ENCODE peak calls at places on chromosome 16, in five cellular contexts. N is AG09309, X is astrocyte of the spinal cord, L is HFF-Myc, Q is fibroblast of lung. Z is an unnamed sample.

GRCh38 chr16:19384656-19385055 is 33.0 kb upstream of the TMC5 start:
- DNase-seq in X (no peak), L (no peak), Q (no peak), N (no peak), Z (no peak)

GRCh38 chr16:46982335-46982734 is 8.9 kb upstream of the DNAJA2 start:
- DNase-seq in N (no peak), Q (no peak), L (no peak), X (no peak), Z (no peak)

GRCh38 chr16:57386381-57386951 is 14.2 kb downstream of the CX3CL1 start:
- DNase-seq in N (peak), L (no peak), Q (no peak), X (peak), Z (no peak)

GRCh38 chr16:1206786-1207185 is 18.3 kb downstream of the TPSG1 start:
- DNase-seq in X (no peak), N (no peak), L (no peak), Q (no peak), Z (no peak)

GRCh38 chr16:58461056-58461455 is 38.9 kb upstream of the NDRG4 start:
- DNase-seq in Q (no peak), X (no peak), L (no peak), N (no peak), Z (peak)

GRCh38 chr16:53404959-53405358 is 29.3 kb upstream of the RBL2 start:
- DNase-seq in N (no peak), X (no peak), Q (no peak), L (no peak), Z (no peak)

GRCh38 chr16:351804-352520 is 561 bp downstream of the AXIN1 start:
- DNase-seq in X (no peak), Q (no peak), N (no peak), L (no peak), Z (peak)

GRCh38 chr16:58053682-58054005 is 28.1 kb downstream of the MMP15 start:
- DNase-seq in N (no peak), L (no peak), Q (no peak), X (no peak), Z (no peak)

GRCh38 chr16:13809765-13810164 is 110.2 kb upstream of the ERCC4 start:
- DNase-seq in L (no peak), X (no peak), N (no peak), Q (no peak), Z (no peak)

GRCh38 chr16:70696952-70697600 is 11.2 kb upstream of the MTSS2 start:
- DNase-seq in N (no peak), L (no peak), X (no peak), Q (no peak), Z (no peak)

GRCh38 chr16:66881014-66881417 is 701 bp downstream of the PDP2 start:
- DNase-seq in X (no peak), N (no peak), L (no peak), Q (peak), Z (peak)

GRCh38 chr16:1048442-1049112 is 24.0 kb upstream of the SSTR5 start:
- DNase-seq in N (no peak), X (no peak), L (no peak), Q (peak), Z (peak)

GRCh38 chr16:66175580-66175979 is 190.9 kb upstream of the CDH5 start:
- DNase-seq in L (no peak), X (no peak), Q (no peak), N (no peak), Z (peak)

GRCh38 chr16:70255584-70255983 is 3.8 kb upstream of the EXOSC6 start:
- DNase-seq in Q (no peak), X (no peak), N (no peak), L (no peak), Z (no peak)

GRCh38 chr16:83136924-83137323 is 510.2 kb downstream of the CDH13 start:
- DNase-seq in L (no peak), Q (no peak), N (no peak), X (no peak), Z (no peak)

GRCh38 chr16:68923116-68923515 is 79.8 kb downstream of the TANGO6 start:
- DNase-seq in Q (no peak), N (no peak), L (no peak), X (no peak), Z (no peak)

GRCh38 chr16:10847166-10847565 is 28.6 kb upstream of the TVP23A start:
- DNase-seq in N (no peak), X (no peak), L (no peak), Q (no peak), Z (no peak)

GRCh38 chr16:78184554-78185183 is 85.2 kb downstream of the WWOX start:
- DNase-seq in X (peak), N (no peak), Q (peak), L (peak), Z (no peak)

GRCh38 chr16:69106491-69107291 is 1.2 kb downstream of the HAS3 start:
- DNase-seq in X (no peak), Q (no peak), N (no peak), L (no peak), Z (peak)

GRCh38 chr16:82405696-82406095 is 221.1 kb upstream of the CDH13 start:
- DNase-seq in L (no peak), N (no peak), X (no peak), Q (no peak), Z (no peak)

GRCh38 chr16:19008770-19009169 is 25.0 kb downstream of the TMC7 start:
- DNase-seq in L (peak), Q (peak), X (no peak), N (peak), Z (no peak)

GRCh38 chr16:50266337-50267091 is at the start of gene ADCY7:
- DNase-seq in X (peak), L (no peak), N (peak), Q (peak), Z (peak)
- H3K4me3 ChIP-seq in X (peak), L (peak), N (peak), Q (peak), Z (no peak)

GRCh38 chr16:30482366-30482765 is 9.8 kb downstream of the ITGAL start:
- DNase-seq in Q (no peak), X (no peak), N (no peak), L (no peak), Z (no peak)
- TF ChIP-seq CTCF in Q (no peak), X (peak), N (peak), L (peak), Z (peak)

DNA sequence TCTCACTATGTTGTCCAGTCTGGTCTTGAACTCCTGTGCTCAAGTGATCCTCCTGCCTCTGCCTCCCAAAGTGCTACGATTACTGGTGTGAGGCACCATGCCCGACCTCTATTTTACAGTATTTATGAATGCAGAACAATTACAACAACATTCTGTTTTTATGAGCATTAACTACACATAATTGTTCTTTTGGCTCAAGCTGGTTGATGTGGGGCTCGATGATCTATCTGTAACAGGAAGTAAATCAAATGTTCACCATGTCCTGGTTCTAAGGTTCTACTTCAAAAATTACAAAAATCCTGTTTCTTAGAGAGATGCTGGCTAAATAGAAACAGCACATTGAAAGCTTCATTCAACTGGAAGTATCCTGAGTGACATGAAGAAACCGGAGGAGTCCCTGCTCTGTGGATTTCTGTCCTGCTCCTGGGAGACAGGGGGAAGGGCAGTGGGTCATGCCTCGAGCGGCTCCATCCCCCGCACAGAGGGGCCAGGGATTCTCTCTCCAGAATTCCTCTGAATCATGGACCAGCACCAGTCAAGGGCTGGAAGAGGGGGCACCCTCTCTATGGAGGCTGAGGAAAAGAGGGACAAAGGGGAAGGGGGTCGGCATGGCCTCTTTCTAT is 31.5 kb downstream of the FA2H start:
- DNase-seq in L (no peak), N (no peak), Q (no peak), X (no peak), Z (no peak)
- H3K4me3 ChIP-seq in L (no peak), N (no peak), Q (no peak), X (no peak), Z (no peak)

GRCh38 chr16:22188595-22189442 is 17.3 kb upstream of the EEF2K start:
- DNase-seq in L (peak), Q (peak), N (peak), X (peak), Z (peak)
- TF ChIP-seq CTCF in L (peak), Q (peak), N (peak), X (peak), Z (peak)

GRCh38 chr16:73037331-73037745 is 10.6 kb downstream of the ZFHX3 start:
- DNase-seq in X (no peak), Q (no peak), N (no peak), L (no peak), Z (no peak)
- H3K4me3 ChIP-seq in X (no peak), Q (no peak), N (no peak), L (no peak), Z (peak)

GRCh38 chr16:89442990-89443726 is 47.2 kb downstream of the ANKRD11 start:
- DNase-seq in L (no peak), Q (peak), N (no peak), X (peak), Z (no peak)
- TF ChIP-seq CTCF in L (no peak), Q (no peak), N (no peak), X (no peak), Z (no peak)

GRCh38 chr16:64893386-64893785 is 228.5 kb downstream of the CDH11 start:
- DNase-seq in X (no peak), Q (peak), L (peak), N (no peak), Z (no peak)

GRCh38 chr16:64898159-64898558 is 223.7 kb downstream of the CDH11 start:
- DNase-seq in Q (no peak), N (no peak), L (no peak), X (no peak), Z (no peak)

DNA sequence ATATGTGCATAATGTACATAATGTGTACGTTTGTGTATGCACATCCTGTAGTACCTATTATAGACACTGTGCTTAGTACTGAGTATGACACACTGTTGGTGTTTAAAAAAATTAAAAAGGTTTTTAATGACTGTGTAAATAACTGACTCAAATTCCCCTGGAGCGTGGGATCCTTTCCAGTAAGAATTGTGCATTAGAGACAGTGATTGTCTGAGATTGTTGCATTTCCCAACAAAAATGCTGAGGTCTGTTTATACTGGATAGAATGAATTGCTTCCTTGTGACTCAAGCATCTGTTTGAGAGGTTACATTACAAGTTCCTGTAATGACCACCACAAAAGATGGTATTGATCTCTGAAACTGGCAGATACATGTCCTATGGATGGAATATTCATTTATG is 229.0 kb downstream of the CDH11 start:
- DNase-seq in X (peak), Q (peak), N (peak), L (peak), Z (no peak)
- H3K4me3 ChIP-seq in X (no peak), Q (no peak), N (no peak), L (no peak), Z (no peak)

GRCh38 chr16:4352843-4353242 is 1.7 kb upstream of the PAM16 start:
- DNase-seq in L (no peak), X (no peak), N (no peak), Q (no peak), Z (no peak)

GRCh38 chr16:4351880-4352279 is 759 bp upstream of the PAM16 start:
- DNase-seq in Q (peak), X (no peak), N (no peak), L (no peak), Z (no peak)

GRCh38 chr16:4349332-4349731 is 1.8 kb downstream of the PAM16 start:
- DNase-seq in Q (no peak), N (no peak), X (no peak), L (no peak), Z (no peak)

GRCh38 chr16:4350365-4350786 is 745 bp downstream of the PAM16 start:
- DNase-seq in Q (no peak), L (no peak), N (no peak), X (no peak), Z (no peak)

DNA sequence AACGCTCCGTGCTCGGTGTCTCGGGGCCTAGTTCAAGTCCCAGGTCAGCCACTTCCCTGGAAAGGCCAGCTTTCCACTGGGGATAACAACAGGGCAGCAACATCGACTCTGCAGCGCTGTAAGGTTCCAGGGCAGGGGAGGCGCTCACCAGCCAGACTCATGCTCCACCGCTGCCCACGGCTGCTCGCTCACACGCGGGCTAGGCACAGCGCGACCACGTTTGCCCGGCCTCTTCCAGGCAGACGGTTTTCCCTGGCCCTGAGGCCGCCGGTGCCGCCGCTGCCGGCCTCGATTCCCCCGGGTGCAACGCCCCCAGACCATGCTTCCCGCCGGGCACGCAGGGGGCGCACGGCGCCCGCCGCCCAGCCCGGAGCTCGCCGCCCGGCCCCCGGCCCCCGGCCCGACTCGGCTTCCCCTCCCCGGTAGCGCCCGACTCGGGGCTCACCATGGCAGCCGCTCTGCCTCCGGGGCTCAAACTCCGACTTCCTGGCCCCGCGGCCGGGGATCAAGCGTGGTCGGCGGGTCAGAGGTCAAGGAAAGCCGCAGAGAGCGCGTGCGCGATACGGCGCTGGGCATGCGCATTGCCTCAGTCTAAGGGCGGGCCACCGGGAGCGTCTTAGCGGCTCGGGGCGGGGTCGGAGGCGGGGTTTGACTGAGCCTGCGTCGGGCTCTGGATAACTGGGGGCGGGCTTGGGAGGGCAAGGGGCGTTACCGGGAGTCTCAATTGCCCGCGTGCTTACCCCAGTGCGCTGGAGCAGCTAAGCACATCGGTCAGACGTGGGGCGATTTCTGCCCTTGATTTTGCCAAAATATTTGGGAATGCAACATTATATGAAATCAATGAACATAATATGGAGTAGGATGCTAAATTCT is at the start of gene PAM16:
- DNase-seq in L (peak), X (peak), N (no peak), Q (peak), Z (peak)
- TF ChIP-seq CTCF in L (no peak), X (no peak), N (no peak), Q (no peak), Z (peak)